ENCODE peak calls at places on chromosomes 4 and X, in six cellular contexts. S, F, X, M, Q and G are unnamed samples.

GRCh38 chr4:13535118-13535517 is 9.2 kb downstream of the NKX3-2 start:
- DNase-seq in S (no peak), F (no peak), X (no peak), M (no peak), Q (no peak), G (no peak)

GRCh38 chrX:19372170-19373033 is 28.7 kb downstream of the PDHA1 start:
- DNase-seq in S (peak; percentile 69), F (peak; percentile 34), X (peak; percentile 67), M (peak; percentile 46), Q (peak; percentile 66), G (peak; percentile 72)

GRCh38 chr4:133741766-133742165 is 459.8 kb downstream of the PABPC4L start:
- DNase-seq in S (no peak), F (no peak), X (no peak), M (no peak), Q (no peak), G (no peak)

GRCh38 chrX:107716045-107716684 is 59.4 kb downstream of the TSC22D3 start:
- DNase-seq in S (peak; percentile 6), F (no peak), X (peak; percentile 30), M (peak; percentile 37), Q (no peak), G (peak; percentile 33)

GRCh38 chr4:166014411-166014810 is 141.4 kb downstream of the TLL1 start:
- DNase-seq in S (no peak), F (no peak), X (no peak), M (no peak), Q (no peak), G (no peak)

GRCh38 chr4:79528241-79528706 is 120.2 kb upstream of the GK2 start:
- DNase-seq in S (peak; percentile 5), F (no peak), X (no peak), M (no peak), Q (no peak), G (no peak)

GRCh38 chr4:21469438-21470032 is 479.0 kb downstream of the KCNIP4 start:
- DNase-seq in S (no peak), F (no peak), X (peak; percentile 0), M (peak; percentile 43), Q (peak; percentile 38), G (no peak)

GRCh38 chrX:9197231-9197630 is 163.3 kb upstream of the FAM9B start:
- DNase-seq in S (no peak), F (no peak), X (no peak), M (no peak), Q (peak; percentile 86), G (no peak)

GRCh38 chrX:40104649-40105015 is 6.9 kb upstream of the BCOR start:
- DNase-seq in S (peak; percentile 47), F (no peak), X (peak; percentile 41), M (peak; percentile 54), Q (peak; percentile 55), G (no peak)